ENCODE peak calls at places on chromosomes 2 and 18, in six cellular contexts. I, Y, R, S, G and F are unnamed samples.
A peak's percentile ranks its signal among the peaks of the same experiment; 100 is the strongest.

GRCh38 chr2:98467082-98467536 is 22.5 kb downstream of the INPP4A start:
- DNase-seq in I (peak; percentile 41), Y (no peak), R (peak; percentile 23), S (no peak), G (no peak), F (no peak)

GRCh38 chr2:202773576-202773975 is 98.0 kb downstream of the ICA1L start:
- DNase-seq in I (no peak), Y (no peak), R (no peak), S (no peak), G (no peak), F (no peak)

GRCh38 chr2:237291138-237291792 is 122.7 kb downstream of the COL6A3 start:
- DNase-seq in I (peak; percentile 99), Y (peak; percentile 88), R (peak; percentile 81), S (no peak), G (peak; percentile 98), F (peak; percentile 87)

GRCh38 chr18:77206676-77207370 is 42.8 kb upstream of the GALR1 start:
- DNase-seq in I (peak; percentile 86), Y (no peak), R (no peak), S (no peak), G (peak; percentile 82), F (peak; percentile 90)

GRCh38 chr2:135037831-135038230 is 9.4 kb downstream of the MAP3K19 start:
- DNase-seq in I (no peak), Y (no peak), R (no peak), S (no peak), G (peak; percentile 28), F (no peak)

GRCh38 chr18:76425299-76426101 is 69.5 kb downstream of the ZNF516 start:
- DNase-seq in I (peak; percentile 56), Y (no peak), R (no peak), S (no peak), G (peak; percentile 83), F (peak; percentile 53)

GRCh38 chr2:130135692-130136541 is 6.9 kb upstream of the POTEF start:
- DNase-seq in I (peak; percentile 57), Y (no peak), R (no peak), S (no peak), G (no peak), F (no peak)

GRCh38 chr18:41436772-41437171 is 518.3 kb upstream of the PIK3C3 start:
- DNase-seq in I (no peak), Y (no peak), R (no peak), S (no peak), G (no peak), F (no peak)

GRCh38 chr2:218861645-218862318 is 2.2 kb downstream of the WNT6 start:
- DNase-seq in I (peak; percentile 42), Y (no peak), R (no peak), S (no peak), G (no peak), F (no peak)

GRCh38 chr2:179427065-179427464 is 162.4 kb upstream of the SESTD1 start:
- DNase-seq in I (no peak), Y (no peak), R (no peak), S (no peak), G (no peak), F (no peak)

GRCh38 chr18:35091841-35092240 is 50.6 kb downstream of the MAPRE2 start:
- DNase-seq in I (no peak), Y (no peak), R (no peak), S (no peak), G (no peak), F (no peak)

GRCh38 chr2:19580830-19581229 is 222.4 kb upstream of the OSR1 start:
- DNase-seq in I (no peak), Y (no peak), R (no peak), S (no peak), G (no peak), F (no peak)

GRCh38 chr2:25954199-25954752 is 28.0 kb downstream of the KIF3C start:
- DNase-seq in I (no peak), Y (no peak), R (no peak), S (no peak), G (no peak), F (no peak)

GRCh38 chr2:195212586-195212985 is 444.4 kb upstream of the SLC39A10 start:
- DNase-seq in I (no peak), Y (no peak), R (no peak), S (no peak), G (no peak), F (no peak)

GRCh38 chr2:47307066-47307465 is 95.9 kb upstream of the MSH2 start:
- DNase-seq in I (no peak), Y (peak; percentile 51), R (no peak), S (no peak), G (peak; percentile 69), F (no peak)

GRCh38 chr2:109066501-109066900 is 62.5 kb upstream of the SH3RF3 start:
- DNase-seq in I (no peak), Y (no peak), R (no peak), S (no peak), G (no peak), F (no peak)

GRCh38 chr2:177758591-177759371 is 313.8 kb downstream of the PDE11A start:
- DNase-seq in I (no peak), Y (peak; percentile 13), R (no peak), S (no peak), G (peak; percentile 43), F (peak; percentile 53)

GRCh38 chr2:101188683-101189405 is 37.7 kb upstream of the TBC1D8 start:
- DNase-seq in I (no peak), Y (no peak), R (no peak), S (no peak), G (peak; percentile 35), F (peak; percentile 71)